ENCODE peak calls at places on chromosomes 13 and 19, in five cellular contexts. One of them, this sample, is unnamed. For H3K4me1, the result is how much of the 10 kb centered on the place peaks cover.

GRCh38 chr13:38564751-38565150 is 122.1 kb upstream of the FREM2 start:
- DNase-seq in left ventricle myocardium inferior: no peak
- DNase-seq in heart right ventricle: no peak
- DNase-seq in A549: no peak
- DNase-seq in uterus: no peak
- DNase-seq in this sample: no peak

GRCh38 chr19:16274466-16274865 is 50.2 kb upstream of the KLF2 start:
- DNase-seq in left ventricle myocardium inferior: no peak
- DNase-seq in heart right ventricle: no peak
- DNase-seq in A549: no peak
- DNase-seq in uterus: peak
- DNase-seq in this sample: no peak

GRCh38 chr19:11821474-11821873 is 7.4 kb downstream of the ZNF440 start:
- DNase-seq in left ventricle myocardium inferior: no peak
- DNase-seq in heart right ventricle: no peak
- DNase-seq in A549: no peak
- DNase-seq in uterus: no peak
- DNase-seq in this sample: no peak

GRCh38 chr19:12806242-12807131 is at the start of gene RNASEH2A:
- DNase-seq in left ventricle myocardium inferior: peak
- DNase-seq in heart right ventricle: peak
- DNase-seq in A549: peak
- DNase-seq in uterus: peak
- DNase-seq in this sample: no peak

GRCh38 chr19:3982701-3983541 is 2.3 kb downstream of the EEF2 start:
- DNase-seq in left ventricle myocardium inferior: no peak
- DNase-seq in heart right ventricle: no peak
- DNase-seq in A549: no peak
- DNase-seq in uterus: no peak
- DNase-seq in this sample: no peak

GRCh38 chr13:94967183-94968039 is 255.1 kb upstream of the SOX21 start:
- DNase-seq in left ventricle myocardium inferior: no peak
- DNase-seq in heart right ventricle: no peak
- DNase-seq in A549: peak
- DNase-seq in uterus: no peak
- DNase-seq in this sample: no peak

GRCh38 chr13:98813993-98814392 is 61.5 kb upstream of the SLC15A1 start:
- DNase-seq in left ventricle myocardium inferior: no peak
- DNase-seq in heart right ventricle: no peak
- DNase-seq in A549: no peak
- DNase-seq in uterus: no peak
- DNase-seq in this sample: no peak

GRCh38 chr19:43354305-43354627 is 780 bp downstream of the CD177 start:
- DNase-seq in left ventricle myocardium inferior: no peak
- DNase-seq in heart right ventricle: no peak
- DNase-seq in A549: no peak
- DNase-seq in uterus: no peak
- DNase-seq in this sample: no peak

GRCh38 chr13:45826741-45827140 is 24.8 kb downstream of the SIAH3 start:
- DNase-seq in left ventricle myocardium inferior: no peak
- DNase-seq in heart right ventricle: no peak
- DNase-seq in A549: no peak
- DNase-seq in uterus: no peak
- DNase-seq in this sample: no peak

GRCh38 chr13:45830121-45830520 is 21.4 kb downstream of the SIAH3 start:
- DNase-seq in left ventricle myocardium inferior: no peak
- DNase-seq in heart right ventricle: no peak
- DNase-seq in A549: no peak
- DNase-seq in uterus: no peak
- DNase-seq in this sample: peak

GRCh38 chr13:45827318-45827717 is 24.2 kb downstream of the SIAH3 start:
- DNase-seq in left ventricle myocardium inferior: peak
- DNase-seq in heart right ventricle: peak
- DNase-seq in A549: no peak
- DNase-seq in uterus: no peak
- DNase-seq in this sample: no peak

GRCh38 chr13:45825124-45825650 is 26.4 kb downstream of the SIAH3 start:
- DNase-seq in left ventricle myocardium inferior: no peak
- DNase-seq in heart right ventricle: no peak
- DNase-seq in A549: no peak
- DNase-seq in uterus: no peak
- DNase-seq in this sample: no peak

GRCh38 chr13:45828253-45828968 is 23.1 kb downstream of the SIAH3 start:
- DNase-seq in left ventricle myocardium inferior: no peak
- DNase-seq in heart right ventricle: no peak
- DNase-seq in A549: no peak
- DNase-seq in uterus: no peak
- DNase-seq in this sample: no peak
- H3K4me1 ChIP-seq in left ventricle myocardium inferior: under half
- H3K4me1 ChIP-seq in heart right ventricle: under half
- H3K4me1 ChIP-seq in A549: under half
- H3K4me1 ChIP-seq in uterus: under half
- H3K4me1 ChIP-seq in this sample: under half

GRCh38 chr13:75363371-75363770 is 118.6 kb downstream of the TBC1D4 start:
- DNase-seq in left ventricle myocardium inferior: no peak
- DNase-seq in heart right ventricle: no peak
- DNase-seq in A549: no peak
- DNase-seq in uterus: no peak
- DNase-seq in this sample: no peak

GRCh38 chr13:75364131-75364713 is 117.7 kb downstream of the TBC1D4 start:
- DNase-seq in left ventricle myocardium inferior: no peak
- DNase-seq in heart right ventricle: no peak
- DNase-seq in A549: no peak
- DNase-seq in uterus: no peak
- DNase-seq in this sample: no peak

GRCh38 chr13:75366380-75367280 is 115.3 kb downstream of the TBC1D4 start:
- DNase-seq in left ventricle myocardium inferior: no peak
- DNase-seq in heart right ventricle: no peak
- DNase-seq in A549: no peak
- DNase-seq in uterus: no peak
- DNase-seq in this sample: no peak

GRCh38 chr13:75368167-75368566 is 113.8 kb downstream of the TBC1D4 start:
- DNase-seq in left ventricle myocardium inferior: no peak
- DNase-seq in heart right ventricle: no peak
- DNase-seq in A549: no peak
- DNase-seq in uterus: peak
- DNase-seq in this sample: no peak

GRCh38 chr13:75365724-75366173 is 116.2 kb downstream of the TBC1D4 start:
- DNase-seq in left ventricle myocardium inferior: no peak
- DNase-seq in heart right ventricle: no peak
- DNase-seq in A549: peak
- DNase-seq in uterus: no peak
- DNase-seq in this sample: no peak
- H3K4me1 ChIP-seq in left ventricle myocardium inferior: half or more
- H3K4me1 ChIP-seq in heart right ventricle: under half
- H3K4me1 ChIP-seq in A549: under half
- H3K4me1 ChIP-seq in uterus: under half
- H3K4me1 ChIP-seq in this sample: under half

GRCh38 chr13:73985789-73986188 is 148.4 kb downstream of the KLF12 start:
- DNase-seq in left ventricle myocardium inferior: no peak
- DNase-seq in heart right ventricle: no peak
- DNase-seq in A549: no peak
- DNase-seq in uterus: no peak
- DNase-seq in this sample: no peak

GRCh38 chr13:73984949-73985691 is 149.1 kb downstream of the KLF12 start:
- DNase-seq in left ventricle myocardium inferior: peak
- DNase-seq in heart right ventricle: no peak
- DNase-seq in A549: no peak
- DNase-seq in uterus: no peak
- DNase-seq in this sample: no peak

GRCh38 chr13:73981595-73981994 is 152.6 kb downstream of the KLF12 start:
- DNase-seq in left ventricle myocardium inferior: no peak
- DNase-seq in heart right ventricle: no peak
- DNase-seq in A549: no peak
- DNase-seq in uterus: no peak
- DNase-seq in this sample: no peak

GRCh38 chr13:73983109-73983508 is 151.1 kb downstream of the KLF12 start:
- DNase-seq in left ventricle myocardium inferior: no peak
- DNase-seq in heart right ventricle: no peak
- DNase-seq in A549: no peak
- DNase-seq in uterus: no peak
- DNase-seq in this sample: no peak

GRCh38 chr13:73984201-73984600 is 150.0 kb downstream of the KLF12 start:
- DNase-seq in left ventricle myocardium inferior: peak
- DNase-seq in heart right ventricle: no peak
- DNase-seq in A549: no peak
- DNase-seq in uterus: no peak
- DNase-seq in this sample: no peak
- H3K4me1 ChIP-seq in left ventricle myocardium inferior: half or more
- H3K4me1 ChIP-seq in heart right ventricle: half or more
- H3K4me1 ChIP-seq in A549: under half
- H3K4me1 ChIP-seq in uterus: under half
- H3K4me1 ChIP-seq in this sample: under half

DNA sequence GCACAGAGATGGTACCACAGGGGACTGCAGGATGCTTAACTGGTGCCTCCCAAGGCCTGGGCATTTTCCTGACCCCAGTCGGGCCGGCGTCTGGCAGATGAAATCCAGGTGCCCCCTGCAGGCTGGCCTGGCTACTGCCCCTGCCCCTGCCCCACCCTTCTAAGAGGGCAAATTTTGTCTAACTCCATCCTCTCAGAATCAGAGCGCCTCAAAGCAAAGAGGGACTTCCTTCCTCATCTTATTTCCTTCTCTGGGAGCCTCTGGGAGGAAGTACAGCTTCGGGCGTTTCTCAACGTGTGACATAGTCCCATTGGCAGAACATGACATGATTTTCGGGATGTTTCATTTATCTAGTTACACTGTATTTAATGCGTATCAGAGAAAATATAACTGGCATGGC is 2.7 kb downstream of the PRKACA start:
- DNase-seq in left ventricle myocardium inferior: peak
- DNase-seq in heart right ventricle: peak
- DNase-seq in A549: peak
- DNase-seq in uterus: no peak
- DNase-seq in this sample: no peak
- H3K4me1 ChIP-seq in left ventricle myocardium inferior: half or more
- H3K4me1 ChIP-seq in heart right ventricle: half or more
- H3K4me1 ChIP-seq in A549: under half
- H3K4me1 ChIP-seq in uterus: under half
- H3K4me1 ChIP-seq in this sample: half or more

DNA sequence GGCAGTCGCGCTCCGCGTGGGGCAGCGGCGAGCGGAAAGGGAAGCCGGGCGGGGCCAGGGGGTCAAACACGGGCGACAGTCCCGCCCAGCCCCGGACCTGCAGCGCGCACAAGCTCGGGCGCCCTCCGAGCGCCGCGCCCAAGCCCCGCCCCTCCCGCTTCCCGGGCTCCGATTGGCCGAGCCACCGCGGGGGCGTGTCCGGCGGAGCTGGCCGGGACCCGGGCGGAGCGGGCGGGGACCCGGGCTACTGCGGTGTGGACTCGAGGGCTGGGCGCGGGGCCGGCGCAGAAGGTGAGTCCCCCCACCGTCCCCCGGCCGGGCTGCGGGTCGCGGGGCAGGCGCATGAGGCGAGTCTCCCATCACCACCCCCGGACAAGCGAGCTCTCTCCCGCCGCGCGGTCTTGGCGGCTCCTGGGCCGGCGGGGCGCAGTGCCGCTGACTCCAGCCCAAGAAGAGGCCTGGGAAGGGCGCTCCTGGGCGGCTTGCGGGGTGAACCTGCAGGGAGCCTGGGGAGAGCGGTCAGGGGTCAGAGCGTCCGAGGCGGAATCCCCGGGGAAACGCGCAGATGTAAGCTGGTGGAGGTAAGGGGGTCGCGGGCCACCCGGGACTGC is at the start of gene PLEKHF1:
- DNase-seq in left ventricle myocardium inferior: peak
- DNase-seq in heart right ventricle: peak
- DNase-seq in A549: peak
- DNase-seq in uterus: peak
- DNase-seq in this sample: peak
- H3K4me1 ChIP-seq in left ventricle myocardium inferior: half or more
- H3K4me1 ChIP-seq in heart right ventricle: half or more
- H3K4me1 ChIP-seq in A549: under half
- H3K4me1 ChIP-seq in uterus: under half
- H3K4me1 ChIP-seq in this sample: half or more